ENCODE peak calls at places on chromosomes 1 and 21, in eight cellular contexts. P is sigmoid colon, K is GM12878, N is transverse colon, M is suprapubic skin, Q is K562, Z is HepG2, H is H1. O is an unnamed sample.

GRCh38 chr1:29280780-29281131 is 44.4 kb downstream of the PTPRU start:
- DNase-seq in K (no peak), H (no peak), N (no peak), P (no peak), Z (no peak), M (no peak), Q (no peak), O (no peak)

GRCh38 chr1:175978476-175978875 is 228.6 kb downstream of the COP1 start:
- DNase-seq in Z (no peak), H (no peak), P (no peak), M (no peak), Q (no peak), N (no peak), K (no peak), O (no peak)

GRCh38 chr1:93076268-93076667 is 2.8 kb upstream of the MTF2 start:
- DNase-seq in K (no peak), H (no peak), Q (no peak), N (no peak), M (no peak), P (no peak), Z (no peak), O (no peak)

GRCh38 chr21:33909756-33910155 is 5.8 kb downstream of the ATP5PO start:
- DNase-seq in M (no peak), N (no peak), Q (no peak), K (no peak), H (no peak), P (no peak), Z (no peak), O (no peak)

GRCh38 chr1:54547601-54548388 is at the start of gene ACOT11:
- DNase-seq in Z (peak), N (peak), H (no peak), P (peak), Q (peak), M (peak), K (no peak), O (peak)

GRCh38 chr1:22500476-22500875 is 48.8 kb downstream of the ZBTB40 start:
- DNase-seq in Z (no peak), N (peak), H (no peak), P (no peak), K (no peak), Q (no peak), M (no peak), O (peak)

GRCh38 chr1:84365225-84366221 is 32.8 kb upstream of the DNASE2B start:
- DNase-seq in K (no peak), H (no peak), N (peak), P (no peak), M (no peak), Z (peak), Q (peak), O (no peak)

GRCh38 chr1:206521694-206522402 is 14.5 kb downstream of the RASSF5 start:
- DNase-seq in Z (no peak), M (peak), Q (no peak), P (no peak), K (no peak), N (no peak), H (no peak), O (no peak)

GRCh38 chr1:200262326-200262965 is 147.4 kb downstream of the ZNF281 start:
- DNase-seq in P (no peak), M (no peak), Q (peak), Z (no peak), N (no peak), H (no peak), K (peak), O (no peak)

GRCh38 chr1:88608139-88608943 is 75.7 kb upstream of the PKN2 start:
- DNase-seq in M (no peak), Q (peak), K (no peak), Z (peak), P (no peak), H (no peak), N (no peak), O (no peak)

GRCh38 chr1:170674239-170674638 is 10.3 kb downstream of the PRRX1 start:
- DNase-seq in Q (no peak), P (no peak), Z (no peak), H (no peak), K (no peak), M (no peak), N (no peak), O (no peak)

GRCh38 chr1:200299571-200299970 is 110.3 kb downstream of the ZNF281 start:
- DNase-seq in N (no peak), Q (no peak), K (no peak), P (no peak), Z (no peak), H (no peak), M (no peak), O (no peak)

GRCh38 chr1:93578911-93579825 is 102.5 kb downstream of the BCAR3 start:
- DNase-seq in K (no peak), P (no peak), M (no peak), Q (no peak), N (peak), H (no peak), Z (no peak), O (no peak)

GRCh38 chr21:46117586-46118304 is 19.8 kb downstream of the COL6A2 start:
- DNase-seq in N (peak), H (no peak), K (no peak), M (peak), P (peak), Z (no peak), Q (no peak), O (no peak)

GRCh38 chr1:25148673-25149300 is 83.5 kb downstream of the SYF2 start:
- DNase-seq in H (no peak), N (peak), P (no peak), Q (no peak), M (no peak), K (no peak), Z (peak), O (no peak)

GRCh38 chr1:32920833-32921232 is 19.6 kb upstream of the TMEM54 start:
- DNase-seq in Z (no peak), K (no peak), H (no peak), M (no peak), P (no peak), Q (peak), N (no peak), O (peak)

GRCh38 chr1:76682152-76682551 is 185.1 kb upstream of the ST6GALNAC5 start:
- DNase-seq in Q (no peak), N (no peak), Z (no peak), M (no peak), K (no peak), H (no peak), P (no peak), O (no peak)

GRCh38 chr1:86640161-86640560 is 64.2 kb upstream of the SH3GLB1 start:
- DNase-seq in P (no peak), K (no peak), Q (no peak), M (no peak), Z (no peak), N (no peak), H (no peak), O (no peak)

GRCh38 chr1:206107168-206107544 is 10.0 kb downstream of the AVPR1B start:
- DNase-seq in Q (no peak), M (no peak), K (no peak), Z (no peak), P (no peak), H (no peak), N (no peak), O (no peak)

DNA sequence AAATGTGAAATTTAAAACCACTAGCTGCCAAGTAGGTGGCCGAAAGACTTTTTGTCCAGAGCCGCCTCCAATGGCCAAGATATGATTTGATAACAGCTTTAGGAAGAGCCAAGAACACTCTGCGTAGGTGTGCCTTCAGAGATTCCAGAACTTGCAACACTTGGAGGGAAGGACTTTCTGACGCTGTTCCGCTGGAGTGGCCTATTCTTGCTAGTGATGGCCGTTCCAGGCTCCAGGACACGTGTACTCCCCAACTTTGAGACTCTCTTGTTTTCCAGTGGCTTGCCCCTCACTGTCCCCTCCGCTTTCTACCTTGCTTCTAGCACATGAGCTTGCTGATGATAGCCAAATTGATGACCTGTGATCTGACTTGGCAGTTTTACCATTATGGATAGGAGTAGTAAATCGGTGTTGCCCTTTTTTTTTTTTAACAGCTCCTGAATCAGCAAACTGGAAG is 992 bp downstream of the PRDX6 start:
- DNase-seq in Q (peak), H (no peak), K (no peak), P (peak), M (peak), N (peak), Z (peak), O (peak)
- TF ChIP-seq POLR2AphosphoS5 in Q (no peak), H (no peak), K (no peak), P (peak), M (no peak), N (no peak), Z (no peak), O (peak)

GRCh38 chr1:1347663-1348419 is 1.4 kb downstream of the DVL1 start:
- DNase-seq in Z (peak), P (no peak), M (no peak), H (no peak), Q (peak), K (no peak), N (peak), O (peak)

GRCh38 chr1:1346501-1346890 is 2.7 kb downstream of the DVL1 start:
- DNase-seq in Z (no peak), K (no peak), N (no peak), H (no peak), P (no peak), Q (no peak), M (no peak), O (no peak)

GRCh38 chr1:1347026-1347595 is 2.1 kb downstream of the DVL1 start:
- DNase-seq in H (no peak), Z (no peak), N (no peak), P (no peak), K (no peak), M (no peak), Q (no peak), O (no peak)

GRCh38 chr1:1349256-1350012 is at the start of gene DVL1:
- DNase-seq in M (no peak), P (peak), H (no peak), Z (no peak), Q (peak), K (no peak), N (peak), O (peak)

DNA sequence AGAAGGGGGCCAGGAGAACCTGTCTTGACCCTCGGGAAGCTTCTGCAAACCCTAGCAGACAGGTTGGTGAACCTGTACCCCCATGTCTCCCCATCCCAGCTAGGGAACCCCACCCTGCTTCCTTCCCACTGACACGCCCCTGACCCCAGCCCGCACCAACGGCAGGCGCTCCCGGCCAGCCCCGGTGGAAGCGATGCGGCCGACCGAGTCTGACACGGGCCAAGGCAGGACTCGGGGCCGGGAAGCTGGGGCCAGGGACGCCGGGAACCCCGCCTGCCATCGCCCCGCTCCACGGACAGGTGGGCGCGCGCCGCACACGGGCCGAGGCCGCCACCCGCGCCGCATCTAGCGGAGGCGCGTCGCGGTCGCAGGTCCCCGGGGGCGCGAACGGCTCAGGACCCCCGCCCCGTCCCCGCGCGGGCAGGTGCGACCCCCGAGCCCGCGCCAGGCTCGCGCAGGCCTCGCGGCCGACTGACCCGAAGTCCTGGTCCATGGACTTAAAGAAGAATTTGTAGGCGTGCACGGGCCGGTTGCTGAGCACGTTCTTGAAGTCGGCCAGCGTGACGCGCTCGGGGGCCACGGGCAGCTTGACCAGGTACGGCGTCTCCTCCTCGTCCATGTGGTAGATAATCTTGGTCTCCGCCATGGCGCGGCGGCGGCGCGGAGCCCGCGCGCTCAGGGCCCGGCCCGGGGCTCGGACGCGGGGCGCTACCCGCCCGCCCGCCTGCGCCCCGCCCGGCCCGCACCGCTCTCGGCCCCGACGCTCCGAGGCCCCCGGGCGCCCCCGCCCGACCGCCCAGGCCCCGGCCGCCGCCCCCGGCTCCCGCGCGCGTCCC is 580 bp downstream of the DVL1 start:
- DNase-seq in K (no peak), N (no peak), M (no peak), Z (no peak), P (no peak), Q (peak), H (no peak), O (no peak)
- TF ChIP-seq POLR2A in K (no peak), N (no peak), M (no peak), Z (no peak), P (no peak), Q (peak), H (no peak), O (no peak)

DNA sequence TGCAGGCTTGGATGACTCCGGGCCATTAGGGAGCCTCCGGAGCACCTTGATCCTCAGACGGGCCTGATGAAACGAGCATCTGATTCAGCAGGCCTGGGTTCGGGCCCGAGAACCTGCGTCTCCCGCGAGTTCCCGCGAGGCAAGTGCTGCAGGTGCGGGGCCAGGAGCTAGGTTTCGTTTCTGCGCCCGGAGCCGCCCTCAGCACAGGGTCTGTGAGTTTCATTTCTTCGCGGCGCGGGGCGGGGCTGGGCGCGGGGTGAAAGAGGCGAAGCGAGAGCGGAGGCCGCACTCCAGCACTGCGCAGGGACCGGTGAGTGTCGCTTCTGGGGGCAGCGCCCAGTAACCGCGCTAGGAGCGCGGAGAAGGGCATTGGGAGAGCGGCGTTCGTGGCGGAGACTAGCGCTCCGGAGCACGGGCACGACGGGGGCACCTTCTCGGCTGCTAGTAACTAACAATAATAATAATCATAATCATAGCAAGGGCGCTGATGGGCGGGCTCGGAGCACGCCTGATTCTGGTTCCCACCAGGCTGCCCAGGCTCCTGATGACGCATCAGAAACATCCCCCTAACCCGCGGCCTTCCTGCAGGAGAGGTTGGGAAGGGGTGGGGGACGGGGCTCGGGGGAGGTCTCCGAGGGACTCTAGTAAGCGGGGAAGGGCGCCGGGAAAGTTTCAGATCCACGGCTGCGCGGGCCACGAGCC is at the start of gene MX1:
- DNase-seq in N (peak), M (peak), Q (no peak), K (peak), H (no peak), Z (peak), P (peak), O (peak)
- TF ChIP-seq EP300 in N (no peak), M (no peak), Q (no peak), K (no peak), H (no peak), Z (no peak), P (peak), O (no peak)

GRCh38 chr1:10824821-10825540 is 28.5 kb upstream of the CASZ1 start:
- DNase-seq in K (no peak), Q (no peak), Z (no peak), N (no peak), P (no peak), H (no peak), M (no peak), O (peak)
- TF ChIP-seq POLR2AphosphoS5 in K (no peak), Q (no peak), Z (no peak), N (no peak), P (no peak), H (no peak), M (no peak), O (no peak)

GRCh38 chr1:35255276-35255675 is 13.2 kb upstream of the ZMYM4 start:
- DNase-seq in M (no peak), N (no peak), Z (no peak), Q (no peak), K (no peak), H (no peak), P (no peak), O (no peak)
- TF ChIP-seq POLR2A in M (no peak), N (no peak), Z (no peak), Q (no peak), K (no peak), H (no peak), P (no peak), O (no peak)

GRCh38 chr1:61742620-61743431 is 546 bp downstream of the PATJ start:
- DNase-seq in Z (peak), P (peak), M (peak), N (peak), H (no peak), K (no peak), Q (no peak), O (peak)
- TF ChIP-seq EP300 in Z (no peak), P (no peak), M (no peak), N (no peak), H (no peak), K (no peak), Q (no peak), O (no peak)

O was measured in stomach.